ENCODE peak calls at places on chromosomes 11 and 22, in ten cellular contexts. V is T47D; K is stimulated activated CD8-positive, alpha-beta memory T cell treated with anti-CD3 and anti-CD28 coated beads, Interleukin-4, amount 100 ng/mL, for 1 hour; Z is testis; P is neural crest cell; D is fibroblast of lung; G is NCI-H146; J is transverse colon; N is SW 1271; A is posterior cingulate gyrus. X is an unnamed sample.

GRCh38 chr11:124920870-124921609 is 2.0 kb downstream of the HEPN1 start:
- DNase-seq in V (no peak), K (peak), Z (peak), P (peak), D (peak), G (peak), J (peak), N (peak), A (no peak), X (no peak)

GRCh38 chr22:35761037-35761436 is 43.4 kb downstream of the APOL5 start:
- DNase-seq in V (no peak), K (no peak), Z (no peak), P (no peak), D (no peak), G (no peak), J (no peak), N (no peak), A (no peak), X (no peak)

GRCh38 chr22:31089101-31090100 is 8.3 kb downstream of the SMTN start:
- DNase-seq in V (peak), K (no peak), Z (peak), P (peak), D (no peak), G (no peak), J (peak), N (peak), A (no peak), X (peak)

GRCh38 chr11:33500865-33501479 is 199.7 kb downstream of the C11orf91 start:
- DNase-seq in V (no peak), K (no peak), Z (peak), P (peak), D (peak), G (no peak), J (no peak), N (no peak), A (no peak), X (no peak)

GRCh38 chr22:30665786-30666185 is 1.9 kb downstream of the DUSP18 start:
- DNase-seq in V (no peak), K (no peak), Z (no peak), P (no peak), D (peak), G (no peak), J (peak), N (no peak), A (no peak), X (no peak)

GRCh38 chr11:62614275-62614674 is 1.2 kb downstream of the ROM1 start:
- DNase-seq in V (no peak), K (no peak), Z (no peak), P (no peak), D (no peak), G (no peak), J (no peak), N (no peak), A (no peak), X (no peak)

GRCh38 chr11:75625970-75626691 is 42.7 kb downstream of the MAP6 start:
- DNase-seq in V (no peak), K (no peak), Z (no peak), P (no peak), D (peak), G (no peak), J (no peak), N (no peak), A (no peak), X (no peak)

GRCh38 chr11:128725630-128726461 is 32.0 kb downstream of the FLI1 start:
- DNase-seq in V (no peak), K (no peak), Z (no peak), P (no peak), D (peak), G (no peak), J (peak), N (no peak), A (no peak), X (no peak)

GRCh38 chr11:12110714-12111481 is 508 bp downstream of the MICAL2 start:
- DNase-seq in V (peak), K (no peak), Z (peak), P (no peak), D (no peak), G (peak), J (peak), N (peak), A (no peak), X (peak)

GRCh38 chr11:115504279-115505158 is at the start of gene CADM1:
- DNase-seq in V (peak), K (peak), Z (peak), P (peak), D (peak), G (peak), J (peak), N (peak), A (peak), X (peak)

GRCh38 chr11:112783945-112784322 is 177.3 kb upstream of the NCAM1 start:
- DNase-seq in V (no peak), K (no peak), Z (no peak), P (no peak), D (peak), G (no peak), J (no peak), N (no peak), A (no peak), X (no peak)

GRCh38 chr22:38734203-38735100 is 21.3 kb downstream of the SUN2 start:
- DNase-seq in V (no peak), K (no peak), Z (no peak), P (no peak), D (no peak), G (no peak), J (no peak), N (no peak), A (peak), X (no peak)

GRCh38 chr22:44463151-44463550 is 34.9 kb downstream of the RTL6 start:
- DNase-seq in V (no peak), K (no peak), Z (no peak), P (no peak), D (no peak), G (no peak), J (no peak), N (no peak), A (no peak), X (no peak)

GRCh38 chr22:35488513-35488912 is 52.1 kb upstream of the RASD2 start:
- DNase-seq in V (no peak), K (no peak), Z (no peak), P (no peak), D (no peak), G (peak), J (no peak), N (no peak), A (no peak), X (no peak)

GRCh38 chr11:62130498-62131464 is 7.0 kb downstream of the INCENP start:
- DNase-seq in V (no peak), K (no peak), Z (no peak), P (no peak), D (no peak), G (no peak), J (no peak), N (no peak), A (no peak), X (no peak)

GRCh38 chr22:29359469-29359868 is 28.9 kb downstream of the AP1B1 start:
- DNase-seq in V (no peak), K (no peak), Z (peak), P (peak), D (peak), G (peak), J (peak), N (peak), A (peak), X (no peak)

GRCh38 chr11:39571081-39571480 is 1888.4 kb downstream of the LRRC4C start:
- DNase-seq in V (no peak), K (no peak), Z (no peak), P (no peak), D (no peak), G (no peak), J (no peak), N (no peak), A (no peak), X (no peak)

GRCh38 chr22:48242461-48242864 is 1480.0 kb downstream of the TBC1D22A start:
- DNase-seq in V (no peak), K (no peak), Z (peak), P (no peak), D (no peak), G (no peak), J (no peak), N (no peak), A (no peak), X (peak)

GRCh38 chr11:279040-279965 is 1.1 kb downstream of the NLRP6 start:
- DNase-seq in V (no peak), K (no peak), Z (no peak), P (no peak), D (no peak), G (no peak), J (no peak), N (no peak), A (peak), X (no peak)

GRCh38 chr22:47114813-47115517 is 352.5 kb downstream of the TBC1D22A start:
- DNase-seq in V (no peak), K (no peak), Z (no peak), P (no peak), D (no peak), G (no peak), J (no peak), N (no peak), A (no peak), X (no peak)

GRCh38 chr11:19598876-19599275 is 113.8 kb upstream of the NAV2 start:
- DNase-seq in V (no peak), K (no peak), Z (no peak), P (no peak), D (no peak), G (no peak), J (no peak), N (no peak), A (no peak), X (peak)

X was measured in coronary artery.